ENCODE peak calls at places on chromosomes 6 and 20, in seven cellular contexts. O, A, C, P, J, Q and Y are unnamed samples.

GRCh38 chr6:168128006-168128630 is 49.1 kb upstream of the FRMD1 start:
- DNase-seq in O (no peak), A (no peak), C (no peak), P (no peak), J (no peak), Q (no peak), Y (no peak)

GRCh38 chr6:3603443-3604130 is 146.7 kb upstream of the SLC22A23 start:
- DNase-seq in O (no peak), A (no peak), C (no peak), P (no peak), J (no peak), Q (no peak), Y (no peak)

GRCh38 chr6:152746172-152746553 is 4.4 kb upstream of the VIP start:
- DNase-seq in O (no peak), A (no peak), C (no peak), P (no peak), J (no peak), Q (no peak), Y (no peak)

GRCh38 chr6:71496018-71496800 is 207.6 kb downstream of the OGFRL1 start:
- DNase-seq in O (no peak), A (no peak), C (no peak), P (peak), J (no peak), Q (peak), Y (peak)

GRCh38 chr20:25399038-25399430 is 8.4 kb upstream of the ABHD12 start:
- DNase-seq in O (no peak), A (no peak), C (no peak), P (peak), J (peak), Q (peak), Y (no peak)

GRCh38 chr6:56363796-56364195 is 116.4 kb upstream of the COL21A1 start:
- DNase-seq in O (no peak), A (no peak), C (no peak), P (no peak), J (no peak), Q (no peak), Y (no peak)

GRCh38 chr6:166604328-166604727 is 17.9 kb upstream of the RAMACL start:
- DNase-seq in O (no peak), A (no peak), C (no peak), P (no peak), J (no peak), Q (no peak), Y (no peak)

GRCh38 chr6:29589423-29590048 is 4.6 kb downstream of the OR2H2 start:
- DNase-seq in O (no peak), A (no peak), C (peak), P (peak), J (peak), Q (peak), Y (no peak)

GRCh38 chr20:42531675-42531985 is 658.1 kb downstream of the PTPRT start:
- DNase-seq in O (no peak), A (no peak), C (no peak), P (no peak), J (no peak), Q (no peak), Y (no peak)

GRCh38 chr6:137926207-137926731 is 59.2 kb downstream of the TNFAIP3 start:
- DNase-seq in O (no peak), A (peak), C (no peak), P (no peak), J (no peak), Q (peak), Y (no peak)

GRCh38 chr6:154448448-154449096 is 61.9 kb downstream of the CNKSR3 start:
- DNase-seq in O (no peak), A (no peak), C (peak), P (no peak), J (no peak), Q (peak), Y (no peak)

GRCh38 chr6:84728602-84729001 is 35.8 kb downstream of the TBX18 start:
- DNase-seq in O (no peak), A (no peak), C (no peak), P (no peak), J (no peak), Q (peak), Y (no peak)
- TF ChIP-seq CTCF in O (no peak), A (no peak), C (peak), P (no peak), J (no peak), Q (peak), Y (no peak)

DNA sequence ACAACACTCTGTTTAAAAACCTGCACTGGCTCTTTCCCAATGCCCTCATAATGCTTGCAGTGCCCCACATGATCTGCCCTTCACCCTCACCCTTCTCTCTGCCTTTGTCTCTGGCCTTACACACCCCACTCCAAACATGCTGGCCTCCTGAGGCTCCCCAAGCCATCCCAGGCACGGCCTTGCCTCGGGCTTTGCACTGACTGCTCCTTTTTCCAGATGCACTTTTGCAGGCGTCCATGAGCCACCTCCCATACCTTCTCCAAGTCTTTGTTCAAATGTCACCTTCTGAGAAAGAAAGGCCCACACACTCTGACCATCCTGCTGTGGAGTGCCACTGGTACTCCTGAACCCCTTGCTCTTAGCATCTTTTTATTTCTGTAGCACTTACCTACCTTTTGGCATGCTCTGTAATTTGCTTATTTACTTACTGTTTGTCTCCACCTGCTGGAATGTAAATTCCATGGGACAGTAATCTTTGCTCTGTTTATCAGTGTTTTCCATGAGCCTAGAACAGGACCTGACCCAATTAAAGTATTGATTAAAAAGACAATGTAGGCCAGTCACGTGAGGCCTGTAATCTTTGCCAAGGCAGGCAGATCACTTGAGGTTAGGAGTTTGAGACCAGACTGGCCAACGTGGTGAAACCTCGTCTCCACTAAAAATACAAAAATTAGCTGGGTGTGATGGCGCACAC is 30.7 kb downstream of the GFRA4 start:
- DNase-seq in O (no peak), A (no peak), C (no peak), P (no peak), J (no peak), Q (no peak), Y (no peak)
- TF ChIP-seq CTCF in O (no peak), A (no peak), C (no peak), P (no peak), J (no peak), Q (no peak), Y (no peak)

DNA sequence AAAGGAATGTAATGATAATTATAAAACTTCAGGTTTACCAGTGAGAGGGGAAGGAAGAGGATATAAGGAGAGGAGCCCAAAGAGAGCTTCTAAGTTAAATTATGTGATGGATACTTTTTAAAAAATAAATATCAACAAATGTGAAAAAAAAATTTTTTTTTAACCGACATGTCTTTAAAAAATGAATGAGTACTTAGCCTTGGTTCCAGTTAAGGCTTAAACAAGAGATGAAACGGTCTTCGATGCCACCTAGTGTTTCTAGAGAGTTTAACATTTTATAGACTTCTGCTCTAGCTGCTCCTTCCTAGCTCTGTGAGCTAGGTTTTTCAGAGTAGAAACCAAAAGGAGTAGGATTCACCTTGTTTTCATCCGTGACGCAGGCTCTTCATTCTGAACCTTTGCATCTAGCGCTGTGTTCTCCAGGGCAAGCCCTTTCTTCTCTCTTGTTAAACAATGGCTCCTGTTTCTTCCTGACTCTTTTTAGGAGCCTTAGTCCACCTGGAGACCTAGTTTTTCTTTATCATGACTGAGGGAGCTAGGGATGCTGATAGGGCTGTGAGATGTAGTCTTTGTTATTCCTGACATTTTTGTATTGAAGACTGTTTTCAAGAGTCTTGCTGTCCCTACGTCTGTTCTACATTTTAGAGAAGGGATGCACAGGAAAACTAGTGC is 42.4 kb upstream of the GNRH2 start:
- DNase-seq in O (no peak), A (no peak), C (no peak), P (no peak), J (no peak), Q (peak), Y (peak)
- TF ChIP-seq CTCF in O (peak), A (peak), C (peak), P (no peak), J (no peak), Q (peak), Y (no peak)

DNA sequence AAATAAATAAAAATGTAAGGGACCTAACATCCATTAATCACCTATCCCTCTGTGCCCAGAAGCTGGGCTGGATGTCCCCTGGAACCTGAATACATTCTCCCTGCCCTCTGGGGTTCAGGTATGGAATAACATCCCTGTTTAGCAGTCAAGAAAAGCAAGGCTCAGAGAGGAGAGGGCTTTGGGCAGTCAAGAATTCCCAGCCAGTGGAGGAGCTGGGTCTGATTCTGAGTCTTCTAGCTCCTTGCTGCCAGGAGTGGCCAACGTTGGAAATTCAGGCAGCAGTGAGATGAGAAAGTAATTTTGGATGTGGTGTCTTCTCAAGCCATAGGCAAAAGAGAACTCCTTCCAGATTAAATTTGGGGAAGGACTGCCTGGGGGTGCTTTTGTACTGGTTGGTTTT is 42.6 kb upstream of the ZNFX1 start:
- DNase-seq in O (no peak), A (no peak), C (peak), P (no peak), J (no peak), Q (peak), Y (no peak)
- TF ChIP-seq CTCF in O (no peak), A (no peak), C (peak), P (no peak), J (peak), Q (peak), Y (no peak)

DNA sequence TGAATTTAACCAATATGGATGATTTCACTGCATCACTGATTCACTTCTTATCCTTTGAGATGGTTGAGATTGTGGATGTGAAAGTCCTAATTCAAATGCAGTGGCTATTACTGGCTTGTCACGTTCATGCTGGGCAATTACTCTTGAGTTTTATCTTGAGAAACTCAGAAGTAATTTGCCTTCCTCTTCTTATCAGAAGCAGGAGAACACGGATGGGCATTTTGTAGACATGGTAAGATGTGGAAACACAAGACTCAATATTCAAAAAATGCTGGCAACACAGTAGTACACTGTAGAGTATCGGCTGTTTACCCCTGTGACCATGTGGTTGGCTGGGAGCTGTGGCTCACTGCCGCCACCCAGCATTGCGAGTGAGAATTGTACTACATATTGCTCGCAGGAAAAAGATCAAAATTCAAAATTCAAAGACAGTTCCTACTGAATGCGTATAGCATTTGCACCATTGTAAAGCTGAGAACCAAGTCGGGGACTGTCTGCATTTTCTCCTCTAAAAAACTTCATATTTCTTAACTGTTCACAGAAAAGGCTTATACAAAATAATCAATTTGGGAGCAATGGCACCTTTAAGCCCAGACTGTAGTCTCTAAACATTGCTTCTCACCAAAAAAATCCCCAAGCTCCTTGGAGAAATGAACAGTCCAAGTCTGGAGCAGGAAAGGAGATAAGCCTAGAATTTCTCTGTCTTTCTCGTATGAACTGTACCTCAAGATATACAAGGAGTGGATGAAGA is 61.9 kb upstream of the ELOVL5 start:
- DNase-seq in O (peak), A (peak), C (no peak), P (peak), J (peak), Q (peak), Y (peak)
- TF ChIP-seq CTCF in O (peak), A (peak), C (no peak), P (peak), J (peak), Q (peak), Y (peak)